ENCODE peak calls at places on chromosomes 3 and 15, in six cellular contexts. E is SW480, R is midbrain, N is omental fat pad, B is hypothalamus, K is cardiac fibroblast. A is an unnamed sample.
A peak's percentile ranks its signal among the peaks of the same experiment; 100 is the strongest.

GRCh38 chr3:71487418-71487817 is 96.1 kb downstream of the FOXP1 start:
- DNase-seq in E (no peak), R (no peak), K (no peak), B (no peak), N (no peak), A (no peak)

GRCh38 chr15:40471105-40471777 is 457 bp downstream of the CHST14 start:
- DNase-seq in E (peak; percentile 25), B (no peak), N (no peak), K (peak; percentile 27), R (peak; percentile 22), A (peak; percentile 1)

GRCh38 chr3:183013857-183014256 is 33.5 kb upstream of the DCUN1D1 start:
- DNase-seq in E (no peak), K (no peak), R (no peak), B (no peak), N (no peak), A (no peak)

GRCh38 chr3:1805331-1805730 is 293.3 kb upstream of the CNTN4 start:
- DNase-seq in R (no peak), E (no peak), B (no peak), K (no peak), N (no peak), A (no peak)

GRCh38 chr3:15959434-15959811 is 161.6 kb upstream of the ANKRD28 start:
- DNase-seq in N (no peak), R (no peak), E (no peak), K (peak; percentile 47), B (no peak), A (no peak)

GRCh38 chr15:62886431-62887071 is 156.0 kb upstream of the TPM1 start:
- DNase-seq in B (no peak), E (peak; percentile 12), N (no peak), R (no peak), K (peak; percentile 65), A (peak; percentile 59)

GRCh38 chr3:142586803-142587406 is 8.4 kb upstream of the ATR start:
- DNase-seq in E (peak; percentile 91), K (peak; percentile 89), N (no peak), R (peak; percentile 67), B (peak; percentile 1), A (peak; percentile 85)

GRCh38 chr15:40633178-40633577 is 39.1 kb downstream of the KNL1 start:
- DNase-seq in R (no peak), E (peak; percentile 78), K (peak; percentile 33), N (no peak), B (no peak), A (no peak)

GRCh38 chr15:42731461-42731860 is 5.5 kb downstream of the CDAN1 start:
- DNase-seq in E (no peak), B (no peak), R (no peak), N (no peak), K (no peak), A (no peak)

GRCh38 chr15:99430881-99431401 is 134.8 kb upstream of the MEF2A start:
- DNase-seq in N (peak; percentile 18), B (no peak), E (no peak), R (no peak), K (no peak), A (no peak)

GRCh38 chr15:51319539-51319938 is 18.9 kb downstream of the CYP19A1 start:
- DNase-seq in N (no peak), K (no peak), B (no peak), R (no peak), E (no peak), A (no peak)

GRCh38 chr15:35740761-35741160 is 194.8 kb upstream of the DPH6 start:
- DNase-seq in B (no peak), R (no peak), E (no peak), K (peak; percentile 59), N (no peak), A (no peak)

GRCh38 chr3:39275052-39275451 is 4.8 kb downstream of the CX3CR1 start:
- DNase-seq in E (no peak), R (no peak), K (no peak), B (no peak), N (no peak), A (no peak)

GRCh38 chr3:141065258-141065657 is 14.1 kb downstream of the SPSB4 start:
- DNase-seq in B (no peak), N (no peak), K (no peak), R (no peak), E (no peak), A (no peak)

A was measured in Calu3.